ENCODE peak calls at places on chromosomes 2 and 18, in six cellular contexts. B is K562; Y is Jurkat, Clone E6-1; F is GM20000; A is body of pancreas; H is HFF-Myc. Q is an unnamed sample.

GRCh38 chr2:172357442-172357841 is 69.9 kb upstream of the ITGA6 start:
- DNase-seq in H (no peak), Y (peak), B (no peak), F (no peak), A (no peak), Q (no peak)

GRCh38 chr2:1032030-1032429 is 81.4 kb downstream of the SNTG2 start:
- DNase-seq in H (no peak), F (no peak), Y (no peak), A (no peak), B (no peak), Q (no peak)

GRCh38 chr2:71609958-71610357 is 156.6 kb downstream of the DYSF start:
- DNase-seq in H (no peak), A (no peak), F (no peak), Y (peak), B (no peak), Q (peak)

GRCh38 chr2:49045083-49045482 is 109.2 kb downstream of the FSHR start:
- DNase-seq in F (no peak), A (no peak), B (no peak), Y (no peak), H (no peak), Q (no peak)

GRCh38 chr18:26227051-26227672 is 917 bp downstream of the TAF4B start:
- DNase-seq in A (peak), H (no peak), B (no peak), F (no peak), Y (no peak), Q (no peak)

GRCh38 chr2:3173031-3173430 is 204.6 kb downstream of the EIPR1 start:
- DNase-seq in B (no peak), A (no peak), F (no peak), H (no peak), Y (no peak), Q (no peak)

GRCh38 chr2:39247512-39247911 is 3.7 kb upstream of the CDKL4 start:
- DNase-seq in A (no peak), Y (no peak), F (no peak), H (no peak), B (no peak), Q (no peak)

GRCh38 chr2:169073972-169074751 is 4.8 kb downstream of the DHRS9 start:
- DNase-seq in B (no peak), A (no peak), Y (no peak), F (no peak), H (no peak), Q (no peak)

GRCh38 chr2:156947261-156947660 is 310.2 kb upstream of the GALNT5 start:
- DNase-seq in H (no peak), B (no peak), A (no peak), F (no peak), Y (no peak), Q (no peak)

GRCh38 chr2:74079522-74080341 is 68.0 kb downstream of the BOLA3 start:
- DNase-seq in A (no peak), B (peak), F (peak), H (no peak), Y (no peak), Q (no peak)

GRCh38 chr2:120578576-120579352 is 156.9 kb upstream of the GLI2 start:
- DNase-seq in H (no peak), B (no peak), F (no peak), Y (no peak), A (no peak), Q (no peak)

GRCh38 chr18:49164738-49165137 is 214.0 kb upstream of the SMAD7 start:
- DNase-seq in Y (no peak), F (no peak), B (no peak), A (no peak), H (no peak), Q (no peak)

GRCh38 chr2:119625226-119625625 is 53.8 kb upstream of the TMEM177 start:
- DNase-seq in Y (no peak), A (no peak), H (no peak), F (no peak), B (no peak), Q (no peak)

GRCh38 chr2:95185973-95186372 is 20.4 kb downstream of the ZNF2 start:
- DNase-seq in Y (no peak), B (no peak), A (no peak), F (no peak), H (no peak), Q (no peak)

GRCh38 chr2:26542676-26543505 is 65.0 kb upstream of the OTOF start:
- DNase-seq in A (no peak), Y (no peak), B (no peak), F (no peak), H (no peak), Q (no peak)

GRCh38 chr2:120853294-120854013 is 117.8 kb downstream of the GLI2 start:
- DNase-seq in H (no peak), Y (no peak), B (no peak), A (no peak), F (no peak), Q (no peak)

GRCh38 chr2:169799555-169799954 is 884 bp downstream of the SSB start:
- DNase-seq in H (no peak), B (no peak), A (no peak), Y (no peak), F (peak), Q (no peak)

GRCh38 chr2:204177977-204178522 is 241.5 kb downstream of the ICOS start:
- DNase-seq in F (peak), Y (peak), B (peak), A (peak), H (no peak), Q (no peak)

GRCh38 chr2:119383410-119384140 is 16.8 kb downstream of the DBI start:
- DNase-seq in Y (no peak), H (no peak), A (peak), F (no peak), B (no peak), Q (no peak)

GRCh38 chr18:74562775-74563174 is 28.5 kb downstream of the CNDP1 start:
- DNase-seq in F (no peak), H (no peak), B (no peak), Y (no peak), A (no peak), Q (no peak)

GRCh38 chr2:178419123-178419522 is 31.9 kb downstream of the PRKRA start:
- DNase-seq in H (no peak), A (no peak), Y (no peak), B (no peak), F (no peak), Q (no peak)

GRCh38 chr18:54204883-54205282 is 19.6 kb downstream of the MBD2 start:
- DNase-seq in Y (no peak), A (no peak), B (no peak), H (no peak), F (no peak), Q (no peak)

GRCh38 chr18:63762518-63762917 is 12.7 kb upstream of the SERPINB7 start:
- DNase-seq in F (no peak), H (no peak), Y (no peak), A (no peak), B (no peak), Q (no peak)

GRCh38 chr2:16649353-16650286 is 16.0 kb downstream of the CYRIA start:
- DNase-seq in H (no peak), A (no peak), Y (no peak), B (no peak), F (no peak), Q (no peak)

GRCh38 chr18:34970106-34970505 is 71.1 kb upstream of the MAPRE2 start:
- DNase-seq in H (no peak), F (no peak), Y (no peak), A (no peak), B (no peak), Q (no peak)

GRCh38 chr2:32360416-32360815 is 3.6 kb downstream of the BIRC6 start:
- DNase-seq in B (no peak), A (no peak), H (peak), F (no peak), Y (no peak), Q (no peak)

GRCh38 chr2:109375656-109376055 is 238.1 kb downstream of the SEPTIN10 start:
- DNase-seq in Y (no peak), B (no peak), F (no peak), H (no peak), A (no peak), Q (no peak)

GRCh38 chr2:160308476-160308875 is 108.4 kb upstream of the ITGB6 start:
- DNase-seq in A (no peak), Y (no peak), H (no peak), B (no peak), F (no peak), Q (no peak)

GRCh38 chr2:29123584-29124349 is 8.6 kb downstream of the CLIP4 start:
- DNase-seq in F (no peak), A (no peak), B (no peak), H (peak), Y (no peak), Q (no peak)

GRCh38 chr2:192534076-192534475 is 339.3 kb upstream of the TMEFF2 start:
- DNase-seq in F (no peak), A (no peak), H (no peak), Y (no peak), B (no peak), Q (no peak)

GRCh38 chr18:67589325-67589724 is 72.8 kb upstream of the DSEL start:
- DNase-seq in A (no peak), B (no peak), Y (no peak), H (no peak), F (no peak), Q (no peak)

GRCh38 chr2:238863749-238864206 is 15.9 kb downstream of the TWIST2 start:
- DNase-seq in H (no peak), F (no peak), A (no peak), B (no peak), Y (no peak), Q (no peak)

GRCh38 chr2:30912056-30912455 is 104.8 kb upstream of the CAPN13 start:
- DNase-seq in A (no peak), B (no peak), H (no peak), Y (no peak), F (no peak), Q (no peak)

GRCh38 chr2:11967946-11968465 is 221.6 kb downstream of the LPIN1 start:
- DNase-seq in Y (no peak), B (peak), F (no peak), H (no peak), A (no peak), Q (no peak)

GRCh38 chr2:26864646-26865045 is 16.7 kb downstream of the DPYSL5 start:
- DNase-seq in Y (no peak), B (no peak), A (no peak), H (no peak), F (no peak), Q (no peak)

Q was measured in SHP77 treated with DMSO at 0.1 percent for 48 hours.